ENCODE peak calls at places on chromosomes 2 and 18, in four cellular contexts. One of them, this sample, is unnamed.

GRCh38 chr18:55244520-55244919 is 285.3 kb upstream of the CCDC68 start:
- DNase-seq in activated T-helper 1 cell treated with anti-CD3 and anti-CD28 coated beads, Interleukin-12 subunit alpha, Interleukin-12 subunit beta, Interleukin-2, Interleukin-4 antibody, amounts not matched to agents 30 ng/mL and 10 ng/mL and 1 ng/mL, durations not matched to agents 14 hours and 24 hours and 36 hours: no peak
- DNase-seq in epithelial cell of esophagus: no peak
- DNase-seq in B cell: no peak
- DNase-seq in this sample: no peak

GRCh38 chr2:144143294-144144092 is 376.4 kb downstream of the ZEB2 start:
- DNase-seq in activated T-helper 1 cell treated with anti-CD3 and anti-CD28 coated beads, Interleukin-12 subunit alpha, Interleukin-12 subunit beta, Interleukin-2, Interleukin-4 antibody, amounts not matched to agents 30 ng/mL and 10 ng/mL and 1 ng/mL, durations not matched to agents 14 hours and 24 hours and 36 hours: no peak
- DNase-seq in B cell: no peak
- DNase-seq in epithelial cell of esophagus: no peak
- DNase-seq in this sample: peak

GRCh38 chr2:170739048-170739447 is 23.9 kb downstream of the SP5 start:
- DNase-seq in epithelial cell of esophagus: peak
- DNase-seq in B cell: no peak
- DNase-seq in activated T-helper 1 cell treated with anti-CD3 and anti-CD28 coated beads, Interleukin-12 subunit alpha, Interleukin-12 subunit beta, Interleukin-2, Interleukin-4 antibody, amounts not matched to agents 30 ng/mL and 10 ng/mL and 1 ng/mL, durations not matched to agents 14 hours and 24 hours and 36 hours: no peak
- DNase-seq in this sample: peak

GRCh38 chr18:5447442-5447841 is 96.4 kb downstream of the EPB41L3 start:
- DNase-seq in epithelial cell of esophagus: no peak
- DNase-seq in B cell: no peak
- DNase-seq in activated T-helper 1 cell treated with anti-CD3 and anti-CD28 coated beads, Interleukin-12 subunit alpha, Interleukin-12 subunit beta, Interleukin-2, Interleukin-4 antibody, amounts not matched to agents 30 ng/mL and 10 ng/mL and 1 ng/mL, durations not matched to agents 14 hours and 24 hours and 36 hours: no peak
- DNase-seq in this sample: peak

GRCh38 chr2:41826921-41827320 is 220.9 kb upstream of the PKDCC start:
- DNase-seq in activated T-helper 1 cell treated with anti-CD3 and anti-CD28 coated beads, Interleukin-12 subunit alpha, Interleukin-12 subunit beta, Interleukin-2, Interleukin-4 antibody, amounts not matched to agents 30 ng/mL and 10 ng/mL and 1 ng/mL, durations not matched to agents 14 hours and 24 hours and 36 hours: no peak
- DNase-seq in epithelial cell of esophagus: no peak
- DNase-seq in B cell: no peak
- DNase-seq in this sample: peak

GRCh38 chr2:226661789-226662545 is 137.7 kb downstream of the IRS1 start:
- DNase-seq in epithelial cell of esophagus: peak
- DNase-seq in activated T-helper 1 cell treated with anti-CD3 and anti-CD28 coated beads, Interleukin-12 subunit alpha, Interleukin-12 subunit beta, Interleukin-2, Interleukin-4 antibody, amounts not matched to agents 30 ng/mL and 10 ng/mL and 1 ng/mL, durations not matched to agents 14 hours and 24 hours and 36 hours: no peak
- DNase-seq in B cell: no peak
- DNase-seq in this sample: peak

GRCh38 chr2:83006991-83007390 is 1452.1 kb downstream of the SUCLG1 start:
- DNase-seq in activated T-helper 1 cell treated with anti-CD3 and anti-CD28 coated beads, Interleukin-12 subunit alpha, Interleukin-12 subunit beta, Interleukin-2, Interleukin-4 antibody, amounts not matched to agents 30 ng/mL and 10 ng/mL and 1 ng/mL, durations not matched to agents 14 hours and 24 hours and 36 hours: no peak
- DNase-seq in B cell: no peak
- DNase-seq in epithelial cell of esophagus: no peak
- DNase-seq in this sample: peak

GRCh38 chr2:99689135-99689742 is 199.4 kb upstream of the REV1 start:
- DNase-seq in epithelial cell of esophagus: no peak
- DNase-seq in activated T-helper 1 cell treated with anti-CD3 and anti-CD28 coated beads, Interleukin-12 subunit alpha, Interleukin-12 subunit beta, Interleukin-2, Interleukin-4 antibody, amounts not matched to agents 30 ng/mL and 10 ng/mL and 1 ng/mL, durations not matched to agents 14 hours and 24 hours and 36 hours: no peak
- DNase-seq in B cell: no peak
- DNase-seq in this sample: no peak

GRCh38 chr2:96156011-96156820 is 11.0 kb upstream of the DUSP2 start:
- DNase-seq in B cell: no peak
- DNase-seq in epithelial cell of esophagus: no peak
- DNase-seq in activated T-helper 1 cell treated with anti-CD3 and anti-CD28 coated beads, Interleukin-12 subunit alpha, Interleukin-12 subunit beta, Interleukin-2, Interleukin-4 antibody, amounts not matched to agents 30 ng/mL and 10 ng/mL and 1 ng/mL, durations not matched to agents 14 hours and 24 hours and 36 hours: peak
- DNase-seq in this sample: no peak

GRCh38 chr2:88614497-88615157 is 12.6 kb downstream of the EIF2AK3 start:
- DNase-seq in activated T-helper 1 cell treated with anti-CD3 and anti-CD28 coated beads, Interleukin-12 subunit alpha, Interleukin-12 subunit beta, Interleukin-2, Interleukin-4 antibody, amounts not matched to agents 30 ng/mL and 10 ng/mL and 1 ng/mL, durations not matched to agents 14 hours and 24 hours and 36 hours: no peak
- DNase-seq in B cell: no peak
- DNase-seq in epithelial cell of esophagus: no peak
- DNase-seq in this sample: no peak